ENCODE peak calls at places on chromosomes 5 and 9, in five cellular contexts. D, H, R, B and J are unnamed samples. For H3K9me3, the result is how much of the 10 kb centered on the place peaks cover.

GRCh38 chr5:57735754-57736153 is 253.1 kb upstream of the ACTBL2 start:
- DNase-seq in B (peak), D (no peak), R (no peak), H (no peak), J (no peak)

GRCh38 chr9:108052431-108053080 is 563.0 kb upstream of the KLF4 start:
- DNase-seq in R (no peak), B (no peak), D (no peak), H (no peak), J (no peak)

GRCh38 chr5:76402251-76402879 is 720 bp upstream of the IQGAP2 start:
- DNase-seq in R (peak), B (peak), H (no peak), D (no peak), J (peak)

GRCh38 chr5:174052636-174053035 is 7.1 kb downstream of the NSG2 start:
- DNase-seq in B (no peak), R (no peak), H (no peak), D (no peak), J (no peak)

GRCh38 chr9:108652851-108653250 is 202.9 kb downstream of the ACTL7B start:
- DNase-seq in R (no peak), B (no peak), D (no peak), H (no peak), J (no peak)

GRCh38 chr9:34332370-34332964 is 3.1 kb downstream of the NUDT2 start:
- DNase-seq in D (peak), H (no peak), B (peak), R (no peak), J (no peak)

GRCh38 chr5:67493676-67494075 is 297.1 kb upstream of the CD180 start:
- DNase-seq in D (no peak), B (peak), H (no peak), R (peak), J (no peak)

GRCh38 chr5:174159327-174160247 is 114.1 kb downstream of the NSG2 start:
- DNase-seq in B (no peak), H (no peak), D (no peak), R (no peak), J (no peak)

GRCh38 chr5:180201051-180201987 is 7.7 kb downstream of the RASGEF1C start:
- DNase-seq in H (no peak), D (no peak), B (peak), R (no peak), J (no peak)

DNA sequence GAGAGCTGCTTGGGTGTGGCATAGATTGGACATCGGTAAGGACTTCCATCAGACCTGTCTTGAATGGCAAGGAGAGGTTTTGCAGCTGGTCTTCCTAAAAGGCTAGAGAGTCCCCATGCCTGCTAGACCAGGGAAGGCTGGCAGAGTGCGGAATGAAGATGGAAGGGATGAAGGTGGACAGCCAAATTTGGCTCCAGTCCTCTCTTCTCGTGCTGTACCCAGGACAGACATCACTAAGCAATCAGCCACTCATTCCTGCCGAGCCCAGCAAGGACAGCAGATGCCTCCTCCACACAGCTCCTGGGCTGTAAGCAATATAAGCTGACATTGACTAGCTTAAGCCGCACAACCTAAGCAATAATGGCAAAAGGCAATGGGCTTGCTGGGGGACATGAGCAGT is 112.0 kb downstream of the OLFM1 start:
- DNase-seq in D (no peak), H (no peak), R (no peak), B (no peak), J (no peak)
- H3K9me3 ChIP-seq in D (under half), H (under half), R (under half), B (under half), J (under half)

GRCh38 chr5:141421489-141421855 is 621 bp downstream of the PCDHGA11 start:
- DNase-seq in B (no peak), R (no peak), D (no peak), H (no peak), J (no peak)
- H3K9me3 ChIP-seq in B (under half), R (half or more), D (under half), H (under half), J (under half)

GRCh38 chr9:96766199-96766598 is 11.7 kb downstream of the ZNF510 start:
- DNase-seq in H (no peak), B (no peak), R (no peak), D (no peak), J (no peak)
- H3K9me3 ChIP-seq in H (under half), B (half or more), R (half or more), D (under half), J (half or more)

DNA sequence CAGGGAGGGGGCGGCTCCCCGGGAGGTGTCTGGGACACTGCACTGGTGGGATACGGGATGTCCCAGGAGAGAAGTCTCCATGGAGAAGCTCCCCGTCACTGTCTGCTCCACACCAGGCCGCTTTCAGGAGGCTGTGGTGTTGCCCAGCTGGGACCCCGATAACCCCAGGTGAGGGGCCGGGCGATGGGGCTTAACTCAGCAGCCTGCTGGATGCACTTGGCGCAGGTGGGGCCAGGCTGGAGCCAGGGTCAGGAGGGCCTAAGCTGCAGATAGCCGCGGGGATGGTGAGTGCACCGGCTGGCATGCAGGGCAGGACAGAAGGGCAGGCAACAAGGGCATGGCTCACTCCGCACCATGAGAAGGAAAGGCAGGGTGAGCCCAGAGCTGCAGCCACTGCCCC is 377.5 kb upstream of the IRX1 start:
- DNase-seq in H (peak), B (no peak), D (no peak), R (no peak), J (no peak)
- H3K9me3 ChIP-seq in H (under half), B (under half), D (under half), R (under half), J (under half)

DNA sequence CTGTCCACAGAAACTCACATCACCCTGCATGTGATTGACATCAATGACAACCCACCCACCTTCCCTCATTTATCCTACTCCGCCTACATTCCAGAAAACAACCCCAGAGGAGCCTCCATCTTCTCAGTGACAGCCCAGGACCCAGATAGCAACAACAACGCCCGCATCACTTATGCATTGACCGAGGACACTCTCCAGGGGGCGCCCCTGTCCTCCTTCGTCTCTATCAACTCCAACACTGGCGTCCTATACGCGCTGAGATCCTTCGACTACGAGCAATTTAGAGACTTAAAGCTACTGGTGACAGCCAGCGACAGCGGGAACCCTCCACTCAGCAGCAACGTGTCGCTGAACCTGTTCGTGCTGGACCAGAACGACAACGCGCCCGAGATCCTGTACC is 1.7 kb downstream of the PCDHGA3 start:
- DNase-seq in H (no peak), D (no peak), B (no peak), R (no peak), J (no peak)
- H3K9me3 ChIP-seq in H (under half), D (under half), B (under half), R (half or more), J (under half)